ENCODE peak calls at places on chromosome 12, in eight cellular contexts. H is naive thymus-derived CD4-positive, alpha-beta T cell; O is cardiac muscle cell; A is foreskin fibroblast; M is AG04450; K is mammary epithelial cell; R is GM12878; I is left lung. L is an unnamed sample.

GRCh38 chr12:53172352-53172751 is 8.2 kb upstream of the ZNF740 start:
- DNase-seq in R (no peak), A (peak; percentile 53), O (peak; percentile 68), I (no peak), K (no peak), M (peak; percentile 45), H (no peak), L (no peak)

GRCh38 chr12:47935196-47935595 is 28.2 kb upstream of the TMEM106C start:
- DNase-seq in R (no peak), O (peak; percentile 91), I (peak; percentile 52), M (peak; percentile 72), K (no peak), A (peak; percentile 95), H (no peak), L (no peak)

GRCh38 chr12:117045175-117045997 is 53.8 kb downstream of the TESC start:
- DNase-seq in O (no peak), I (no peak), R (no peak), A (no peak), K (no peak), M (no peak), H (no peak), L (no peak)

GRCh38 chr12:30926243-30927209 is at the start of gene TSPAN11:
- DNase-seq in R (no peak), A (peak; percentile 60), M (no peak), K (no peak), H (no peak), O (peak; percentile 47), I (no peak), L (peak; percentile 50)

GRCh38 chr12:108612788-108613282 is 15.0 kb upstream of the TMEM119 start:
- DNase-seq in K (peak; percentile 37), H (no peak), I (no peak), M (no peak), O (no peak), R (no peak), A (no peak), L (no peak)

GRCh38 chr12:98725481-98726247 is 80.6 kb downstream of the APAF1 start:
- DNase-seq in A (peak; percentile 85), R (no peak), H (no peak), O (peak; percentile 71), K (peak; percentile 41), I (no peak), M (peak; percentile 39), L (peak; percentile 42)

GRCh38 chr12:63867026-63867425 is 22.5 kb downstream of the SRGAP1 start:
- DNase-seq in O (no peak), K (no peak), I (no peak), A (no peak), M (no peak), H (no peak), R (no peak), L (no peak)

GRCh38 chr12:132899033-132899432 is 11.6 kb upstream of the CHFR start:
- DNase-seq in A (peak; percentile 14), R (no peak), O (no peak), K (peak; percentile 12), M (no peak), H (no peak), I (no peak), L (no peak)

GRCh38 chr12:128644664-128645296 is 179.0 kb downstream of the SLC15A4 start:
- DNase-seq in R (no peak), K (no peak), A (no peak), M (no peak), O (no peak), I (no peak), H (no peak), L (peak; percentile 64)

GRCh38 chr12:32181498-32182175 is 75.0 kb downstream of the BICD1 start:
- DNase-seq in M (no peak), H (no peak), I (no peak), O (no peak), A (peak; percentile 52), K (no peak), R (no peak), L (no peak)

GRCh38 chr12:5085896-5086295 is 42.2 kb downstream of the KCNA5 start:
- DNase-seq in R (no peak), K (peak; percentile 86), O (peak; percentile 90), A (peak; percentile 83), H (no peak), M (peak; percentile 80), I (no peak), L (no peak)

GRCh38 chr12:113259499-113259953 is 38.3 kb downstream of the TPCN1 start:
- DNase-seq in R (no peak), I (peak; percentile 38), M (no peak), A (peak; percentile 75), K (no peak), O (peak; percentile 67), H (no peak), L (no peak)

GRCh38 chr12:92224685-92225331 is 79.2 kb upstream of the BTG1 start:
- DNase-seq in O (no peak), R (no peak), M (peak; percentile 16), I (no peak), A (peak; percentile 84), H (no peak), K (peak; percentile 81), L (no peak)

GRCh38 chr12:126860210-126860609 is 1406.8 kb upstream of the TMEM132C start:
- DNase-seq in H (no peak), R (no peak), K (no peak), O (no peak), M (no peak), A (no peak), I (no peak), L (no peak)

GRCh38 chr12:109604902-109605536 is 31.4 kb downstream of the MVK start:
- DNase-seq in O (no peak), I (no peak), H (no peak), R (no peak), K (no peak), M (no peak), A (no peak), L (no peak)

GRCh38 chr12:29725587-29726320 is 58.0 kb downstream of the TMTC1 start:
- DNase-seq in H (no peak), A (peak; percentile 23), M (no peak), K (no peak), R (peak; percentile 54), O (peak; percentile 97), I (no peak), L (peak; percentile 62)

GRCh38 chr12:29726741-29727348 is 56.9 kb downstream of the TMTC1 start:
- DNase-seq in I (no peak), R (no peak), K (no peak), M (no peak), O (no peak), H (no peak), A (no peak), L (no peak)

GRCh38 chr12:29722164-29722563 is 61.6 kb downstream of the TMTC1 start:
- DNase-seq in I (no peak), M (no peak), H (no peak), K (no peak), O (no peak), A (no peak), R (no peak), L (no peak)

GRCh38 chr12:29728033-29728432 is 55.7 kb downstream of the TMTC1 start:
- DNase-seq in I (no peak), R (no peak), M (no peak), O (no peak), A (no peak), K (no peak), H (no peak), L (no peak)

GRCh38 chr12:29726321-29726692 is 57.4 kb downstream of the TMTC1 start:
- DNase-seq in O (peak; percentile 74), A (no peak), I (no peak), M (no peak), H (no peak), R (no peak), K (no peak), L (no peak)
- H3K4me3 ChIP-seq in O (no peak overlapping the region), A (no peak overlapping the region), I (no peak overlapping the region), M (no peak overlapping the region), H (no peak overlapping the region), R (no peak overlapping the region), K (no peak overlapping the region), L (no peak overlapping the region)

GRCh38 chr12:131825146-131825892 is 2.9 kb upstream of the MMP17 start:
- DNase-seq in M (no peak), I (no peak), A (peak; percentile 77), K (no peak), O (peak; percentile 42), R (no peak), H (no peak), L (no peak)
- H3K4me3 ChIP-seq in M (peak overlapping the region; percentile 40), I (no peak overlapping the region), A (peak overlapping the region; percentile 48), K (no peak overlapping the region), O (no peak overlapping the region), R (no peak overlapping the region), H (no peak overlapping the region), L (no peak overlapping the region)

DNA sequence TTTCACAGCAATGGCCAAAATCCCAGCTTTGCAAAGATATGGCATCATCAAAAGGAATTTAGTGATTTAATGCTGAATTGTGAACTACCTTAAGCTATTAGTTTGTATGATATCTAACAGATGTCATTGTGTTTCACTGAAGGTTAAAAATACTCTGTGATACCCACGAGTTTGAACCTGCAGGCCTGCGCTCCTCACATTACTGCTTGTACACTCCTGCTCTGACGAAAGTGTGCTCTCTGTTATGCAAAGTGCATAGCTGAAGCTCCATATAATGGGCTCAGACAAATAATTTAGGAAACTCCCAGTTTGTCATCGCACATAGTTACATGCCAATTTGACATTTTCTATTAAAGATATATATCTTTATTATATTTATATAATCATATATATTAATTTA is 52.2 kb downstream of the SPPL3 start:
- DNase-seq in H (no peak), K (no peak), I (no peak), O (no peak), R (no peak), M (no peak), A (no peak), L (peak; percentile 70)
- H3K4me3 ChIP-seq in H (no peak overlapping the region), K (no peak overlapping the region), I (no peak overlapping the region), O (no peak overlapping the region), R (peak overlapping the region; percentile 20), M (no peak overlapping the region), A (no peak overlapping the region), L (no peak overlapping the region)

GRCh38 chr12:50574621-50575348 is 70.0 kb downstream of the DIP2B start:
- DNase-seq in O (no peak), A (peak; percentile 59), M (no peak), R (no peak), I (no peak), K (no peak), H (no peak), L (no peak)

GRCh38 chr12:50569876-50570275 is 65.1 kb downstream of the DIP2B start:
- DNase-seq in A (peak; percentile 25), R (no peak), H (no peak), K (peak; percentile 46), I (no peak), M (no peak), O (no peak), L (no peak)

GRCh38 chr12:50573271-50573670 is 68.5 kb downstream of the DIP2B start:
- DNase-seq in A (no peak), H (no peak), O (no peak), R (no peak), I (no peak), K (no peak), M (no peak), L (no peak)

GRCh38 chr12:50572275-50572674 is 67.5 kb downstream of the DIP2B start:
- DNase-seq in I (no peak), M (peak; percentile 73), K (peak; percentile 78), R (no peak), H (no peak), O (peak; percentile 93), A (peak; percentile 89), L (no peak)

DNA sequence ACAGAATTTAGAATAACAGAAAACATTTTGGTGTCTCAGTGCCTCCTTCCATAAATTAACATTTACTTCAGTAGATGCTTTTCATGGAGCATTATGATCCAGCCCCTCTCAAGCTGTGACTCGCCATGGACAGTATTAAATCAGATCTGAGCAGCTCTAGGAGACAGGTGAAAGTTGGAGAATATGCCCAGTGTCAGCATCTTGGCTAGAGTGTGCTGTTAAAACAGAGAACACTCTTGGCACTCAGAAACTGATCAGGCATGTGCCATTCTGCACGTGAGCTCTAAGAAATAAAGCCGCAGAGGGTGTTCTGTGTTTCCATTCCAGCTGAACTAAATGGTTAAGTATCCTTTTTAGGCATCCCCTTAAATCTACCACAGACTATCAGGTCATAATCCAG is 68.0 kb downstream of the DIP2B start:
- DNase-seq in R (no peak), K (peak; percentile 40), H (no peak), I (no peak), A (no peak), O (no peak), M (no peak), L (no peak)
- H3K4me3 ChIP-seq in R (no peak overlapping the region), K (no peak overlapping the region), H (no peak overlapping the region), I (no peak overlapping the region), A (no peak overlapping the region), O (no peak overlapping the region), M (no peak overlapping the region), L (no peak overlapping the region)

L was measured in GM12865.